ENCODE peak calls at places on chromosome 16, in ten cellular contexts. P, R, Y, Q, O, E, U, K, F and A are unnamed samples.
A peak's percentile ranks its signal among the peaks of the same experiment; 100 is the strongest.

GRCh38 chr16:68995011-68995504 is 110.4 kb upstream of the HAS3 start:
- DNase-seq in P (no peak), Y (no peak), R (no peak), Q (no peak), E (no peak), O (peak; percentile 77), F (peak; percentile 51), U (peak; percentile 52), K (no peak), A (peak; percentile 64)

GRCh38 chr16:58019866-58020538 is 5.6 kb upstream of the MMP15 start:
- DNase-seq in E (no peak), O (no peak), Y (no peak), P (no peak), K (no peak), U (no peak), F (no peak), Q (no peak), R (no peak), A (no peak)

GRCh38 chr16:84548971-84549844 is 44.7 kb upstream of the MEAK7 start:
- DNase-seq in U (no peak), K (peak; percentile 35), O (no peak), P (peak; percentile 65), R (no peak), F (no peak), E (peak; percentile 82), Y (no peak), Q (no peak), A (no peak)

GRCh38 chr16:4093495-4094137 is 22.6 kb downstream of the ADCY9 start:
- DNase-seq in P (no peak), Y (no peak), O (peak; percentile 43), F (no peak), E (no peak), U (no peak), Q (no peak), R (no peak), K (no peak), A (no peak)

GRCh38 chr16:24776486-24777220 is 47.2 kb downstream of the TNRC6A start:
- DNase-seq in R (peak; percentile 29), O (no peak), Q (no peak), F (no peak), E (no peak), K (no peak), Y (no peak), U (peak; percentile 28), P (no peak), A (no peak)

GRCh38 chr16:31138621-31139578 is 3.4 kb upstream of the PRSS8 start:
- DNase-seq in Y (peak; percentile 83), P (no peak), Q (no peak), R (no peak), F (no peak), U (peak; percentile 44), K (peak; percentile 91), O (peak; percentile 85), E (no peak), A (no peak)

GRCh38 chr16:58882292-58882691 is 148.2 kb upstream of the GOT2 start:
- DNase-seq in P (no peak), K (no peak), E (no peak), U (no peak), Y (no peak), O (no peak), R (no peak), F (no peak), Q (no peak), A (peak; percentile 33)

GRCh38 chr16:89371968-89372634 is 118.3 kb downstream of the ANKRD11 start:
- DNase-seq in R (no peak), P (no peak), Q (no peak), F (no peak), Y (no peak), U (no peak), O (no peak), K (no peak), E (no peak), A (no peak)

GRCh38 chr16:85607331-85607765 is 5.8 kb upstream of the GSE1 start:
- DNase-seq in R (no peak), K (peak; percentile 67), Y (peak; percentile 52), P (peak; percentile 43), U (no peak), O (no peak), Q (no peak), F (peak; percentile 33), E (peak; percentile 31), A (peak; percentile 82)

GRCh38 chr16:70481929-70482536 is 27.6 kb downstream of the FCSK start:
- DNase-seq in U (peak; percentile 55), Q (no peak), K (no peak), R (no peak), F (no peak), Y (no peak), E (no peak), P (no peak), O (peak; percentile 83), A (no peak)

GRCh38 chr16:75861981-75862380 is 135.7 kb upstream of the CPHXL start:
- DNase-seq in E (no peak), P (no peak), Y (no peak), F (no peak), K (no peak), U (no peak), O (no peak), Q (no peak), R (no peak), A (no peak)

GRCh38 chr16:11395008-11395948 is 50.0 kb downstream of the RMI2 start:
- DNase-seq in O (no peak), K (no peak), R (no peak), F (no peak), E (no peak), U (no peak), Y (no peak), Q (no peak), P (no peak), A (no peak)

GRCh38 chr16:57863434-57864160 is 61.3 kb upstream of the KIFC3 start:
- DNase-seq in E (no peak), F (peak; percentile 13), O (peak; percentile 86), Q (peak; percentile 73), R (peak; percentile 51), P (peak; percentile 22), U (peak; percentile 66), Y (peak; percentile 58), K (peak; percentile 54), A (no peak)

GRCh38 chr16:1309888-1310831 is 724 bp downstream of the UBE2I start:
- DNase-seq in P (peak; percentile 68), R (peak; percentile 30), Y (peak; percentile 65), F (no peak), O (peak; percentile 54), Q (no peak), E (peak; percentile 72), U (peak; percentile 44), K (peak; percentile 74), A (peak; percentile 77)

GRCh38 chr16:81061307-81061640 is 15.8 kb downstream of the C16orf46 start:
- DNase-seq in O (no peak), Q (no peak), E (no peak), U (no peak), Y (no peak), P (no peak), K (no peak), F (no peak), R (no peak), A (no peak)

GRCh38 chr16:67833418-67834241 is 8.5 kb upstream of the THAP11 start:
- DNase-seq in Y (peak; percentile 97), Q (peak; percentile 70), R (peak; percentile 91), E (peak; percentile 98), F (peak; percentile 90), U (peak; percentile 82), O (peak; percentile 90), K (peak; percentile 96), P (peak; percentile 98), A (peak; percentile 98)

GRCh38 chr16:88543230-88543813 is 26.9 kb upstream of the ZC3H18 start:
- DNase-seq in P (no peak), E (no peak), U (no peak), K (no peak), Y (no peak), O (no peak), Q (no peak), F (no peak), R (no peak), A (no peak)

GRCh38 chr16:88686439-88687253 is at the start of gene SNAI3:
- DNase-seq in K (peak; percentile 96), Y (peak; percentile 95), E (peak; percentile 87), O (peak; percentile 61), U (peak; percentile 34), F (peak; percentile 80), Q (no peak), P (peak; percentile 86), R (peak; percentile 47), A (peak; percentile 94)

GRCh38 chr16:1933097-1933661 is 9.8 kb downstream of the MSRB1 start:
- DNase-seq in U (no peak), R (no peak), K (peak; percentile 29), Q (no peak), O (no peak), E (no peak), P (no peak), F (no peak), Y (no peak), A (no peak)

GRCh38 chr16:14238756-14239155 is 167.6 kb downstream of the MRTFB start:
- DNase-seq in Y (no peak), U (no peak), R (no peak), E (no peak), K (no peak), Q (no peak), P (no peak), F (no peak), O (no peak), A (no peak)

GRCh38 chr16:69927056-69927757 is 23.9 kb upstream of the CLEC18A start:
- DNase-seq in P (no peak), O (peak; percentile 60), F (no peak), Q (no peak), E (no peak), U (no peak), R (peak; percentile 44), Y (no peak), K (no peak), A (no peak)

GRCh38 chr16:11796227-11797165 is 562 bp downstream of the ZC3H7A start:
- DNase-seq in Y (peak; percentile 73), P (peak; percentile 34), O (peak; percentile 66), R (peak; percentile 47), E (no peak), U (peak; percentile 52), K (peak; percentile 79), F (no peak), Q (no peak), A (peak; percentile 65)

GRCh38 chr16:84362410-84362809 is 5.9 kb upstream of the ATP2C2 start:
- DNase-seq in Q (no peak), E (no peak), P (no peak), U (no peak), R (peak; percentile 45), Y (peak; percentile 63), K (peak; percentile 55), O (no peak), F (no peak), A (no peak)

GRCh38 chr16:27826893-27827289 is 236.6 kb downstream of the GSG1L start:
- DNase-seq in K (no peak), E (no peak), Q (no peak), F (no peak), P (no peak), U (no peak), R (no peak), Y (no peak), O (no peak), A (no peak)

GRCh38 chr16:68396481-68396880 is 51.8 kb downstream of the SMPD3 start:
- DNase-seq in Y (peak; percentile 70), U (peak; percentile 30), F (peak; percentile 25), K (peak; percentile 68), E (peak; percentile 68), Q (peak; percentile 28), O (peak; percentile 68), R (no peak), P (peak; percentile 72), A (peak; percentile 82)

GRCh38 chr16:4021070-4021779 is 95.0 kb downstream of the ADCY9 start:
- DNase-seq in P (no peak), K (peak; percentile 87), R (no peak), F (peak; percentile 78), Q (no peak), U (no peak), E (no peak), O (peak; percentile 17), Y (peak; percentile 92), A (no peak)

GRCh38 chr16:22683730-22684280 is 130.2 kb upstream of the HS3ST2 start:
- DNase-seq in O (no peak), U (no peak), P (no peak), E (no peak), F (no peak), R (no peak), Y (no peak), Q (no peak), K (no peak), A (no peak)

GRCh38 chr16:56669005-56669839 is at the start of gene MT1H:
- DNase-seq in K (peak; percentile 64), U (no peak), O (no peak), F (no peak), Q (no peak), E (peak; percentile 38), R (no peak), Y (peak; percentile 50), P (peak; percentile 37), A (peak; percentile 64)